ENCODE peak calls at places on chromosomes 13 and 19, in four cellular contexts. W, K, C and V are unnamed samples.

GRCh38 chr13:42328672-42329071 is 56.7 kb downstream of the AKAP11 start:
- DNase-seq in W (peak), K (no peak), C (no peak), V (no peak)

GRCh38 chr13:111044087-111044830 is 70.9 kb upstream of the ARHGEF7 start:
- DNase-seq in W (no peak), K (no peak), C (no peak), V (no peak)

GRCh38 chr19:51016798-51017683 is 2.5 kb downstream of the KLK10 start:
- DNase-seq in W (peak), K (no peak), C (no peak), V (no peak)

GRCh38 chr19:12867120-12868099 is 13.8 kb downstream of the DNASE2 start:
- DNase-seq in W (peak), K (no peak), C (no peak), V (no peak)

GRCh38 chr13:111847964-111848363 is 219.0 kb upstream of the SOX1 start:
- DNase-seq in W (no peak), K (no peak), C (no peak), V (no peak)

GRCh38 chr19:51417107-51417806 is at the start of gene SIGLEC10:
- DNase-seq in W (no peak), K (no peak), C (peak), V (no peak)

GRCh38 chr13:33206945-33207615 is 78.5 kb downstream of the STARD13 start:
- DNase-seq in W (no peak), K (no peak), C (no peak), V (no peak)

GRCh38 chr19:38676023-38676877 is 28.8 kb downstream of the ACTN4 start:
- DNase-seq in W (peak), K (no peak), C (no peak), V (no peak)

GRCh38 chr19:49975051-49975450 is 14.1 kb upstream of the SIGLEC11 start:
- DNase-seq in W (no peak), K (no peak), C (no peak), V (no peak)

DNA sequence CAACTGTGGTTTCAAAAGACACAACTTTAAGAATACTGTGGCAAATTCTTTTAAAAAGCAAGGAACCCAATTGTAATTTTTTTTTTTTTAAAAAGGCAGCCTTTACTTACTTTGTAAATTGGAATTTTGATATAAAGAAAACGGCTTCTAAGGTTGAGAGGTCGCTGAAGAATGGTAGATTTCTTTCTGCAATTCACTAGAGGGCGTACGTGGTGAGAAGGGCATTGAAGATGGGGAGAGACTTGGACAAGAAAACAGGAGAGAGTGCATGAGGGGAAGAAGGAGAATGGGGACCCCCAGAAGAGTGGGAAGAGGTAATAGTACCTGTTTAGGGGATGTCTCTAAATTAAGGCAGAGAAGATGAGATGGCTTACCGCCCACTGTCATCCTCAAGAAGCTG is 33.5 kb upstream of the PABPC3 start:
- DNase-seq in W (no peak), K (no peak), C (no peak), V (no peak)
- TF ChIP-seq CTCF in W (no peak), K (no peak), C (no peak), V (no peak)

GRCh38 chr19:19026299-19026971 is 6.9 kb downstream of the SUGP2 start:
- DNase-seq in W (no peak), K (no peak), C (no peak), V (no peak)
- TF ChIP-seq CTCF in W (no peak), K (no peak), C (no peak), V (peak)

GRCh38 chr13:102571075-102571474 is 25.7 kb upstream of the TPP2 start:
- DNase-seq in W (no peak), K (no peak), C (no peak), V (no peak)
- TF ChIP-seq CTCF in W (no peak), K (no peak), C (no peak), V (peak)

GRCh38 chr19:17765069-17765618 is 13.9 kb downstream of the FCHO1 start:
- DNase-seq in W (no peak), K (no peak), C (peak), V (no peak)
- TF ChIP-seq CTCF in W (no peak), K (no peak), C (no peak), V (no peak)

GRCh38 chr19:3520166-3521103 is 14.3 kb downstream of the FZR1 start:
- DNase-seq in W (no peak), K (no peak), C (no peak), V (no peak)
- TF ChIP-seq CTCF in W (no peak), K (no peak), C (no peak), V (no peak)